ENCODE peak calls at places on chromosomes 11 and 22, in seven cellular contexts. One of them, this sample, is unnamed. For H3K27me3 and H3K36me3, the result is how much of the 10 kb centered on the place peaks cover.

GRCh38 chr11:69657911-69658605 is 17.1 kb downstream of the LTO1 start:
- DNase-seq in CD4-positive, CD25-positive, alpha-beta regulatory T cell: no peak
- DNase-seq in uterus: no peak
- DNase-seq in psoas muscle: peak
- DNase-seq in brain microvascular endothelial cell: no peak
- DNase-seq in mesendoderm: peak
- DNase-seq in mammary epithelial cell: no peak
- DNase-seq in this sample: no peak

GRCh38 chr11:119057000-119057769 is at the start of gene HYOU1:
- DNase-seq in CD4-positive, CD25-positive, alpha-beta regulatory T cell: peak
- DNase-seq in uterus: peak
- DNase-seq in psoas muscle: peak
- DNase-seq in brain microvascular endothelial cell: peak
- DNase-seq in mesendoderm: peak
- DNase-seq in mammary epithelial cell: peak
- DNase-seq in this sample: peak

GRCh38 chr22:22892096-22893052 is 4.8 kb downstream of the IGLL5 start:
- DNase-seq in CD4-positive, CD25-positive, alpha-beta regulatory T cell: no peak
- DNase-seq in uterus: no peak
- DNase-seq in psoas muscle: no peak
- DNase-seq in brain microvascular endothelial cell: no peak
- DNase-seq in mesendoderm: no peak
- DNase-seq in mammary epithelial cell: no peak
- DNase-seq in this sample: no peak

GRCh38 chr11:36253238-36253637 is 36.0 kb downstream of the COMMD9 start:
- DNase-seq in CD4-positive, CD25-positive, alpha-beta regulatory T cell: no peak
- DNase-seq in uterus: no peak
- DNase-seq in psoas muscle: no peak
- DNase-seq in brain microvascular endothelial cell: no peak
- DNase-seq in mesendoderm: peak
- DNase-seq in mammary epithelial cell: no peak
- DNase-seq in this sample: peak

GRCh38 chr11:133835258-133836075 is 9.8 kb downstream of the SPATA19 start:
- DNase-seq in CD4-positive, CD25-positive, alpha-beta regulatory T cell: no peak
- DNase-seq in uterus: no peak
- DNase-seq in psoas muscle: no peak
- DNase-seq in brain microvascular endothelial cell: peak
- DNase-seq in mesendoderm: peak
- DNase-seq in mammary epithelial cell: peak
- DNase-seq in this sample: peak

GRCh38 chr11:75557649-75558494 is 4.2 kb upstream of the SERPINH1 start:
- DNase-seq in CD4-positive, CD25-positive, alpha-beta regulatory T cell: no peak
- DNase-seq in uterus: peak
- DNase-seq in psoas muscle: no peak
- DNase-seq in brain microvascular endothelial cell: peak
- DNase-seq in mesendoderm: no peak
- DNase-seq in mammary epithelial cell: no peak
- DNase-seq in this sample: peak

GRCh38 chr11:126403658-126404057 is 48.2 kb downstream of the ST3GAL4 start:
- DNase-seq in CD4-positive, CD25-positive, alpha-beta regulatory T cell: no peak
- DNase-seq in uterus: no peak
- DNase-seq in psoas muscle: no peak
- DNase-seq in brain microvascular endothelial cell: no peak
- DNase-seq in mesendoderm: no peak
- DNase-seq in mammary epithelial cell: no peak
- DNase-seq in this sample: no peak

GRCh38 chr11:2761131-2762030 is 61.6 kb upstream of the KCNQ1OT1 start:
- DNase-seq in CD4-positive, CD25-positive, alpha-beta regulatory T cell: no peak
- DNase-seq in uterus: no peak
- DNase-seq in psoas muscle: no peak
- DNase-seq in brain microvascular endothelial cell: no peak
- DNase-seq in mesendoderm: no peak
- DNase-seq in mammary epithelial cell: no peak
- DNase-seq in this sample: no peak

GRCh38 chr11:107385361-107385982 is 72.2 kb downstream of the CWF19L2 start:
- DNase-seq in CD4-positive, CD25-positive, alpha-beta regulatory T cell: no peak
- DNase-seq in uterus: no peak
- DNase-seq in psoas muscle: no peak
- DNase-seq in brain microvascular endothelial cell: peak
- DNase-seq in mesendoderm: no peak
- DNase-seq in mammary epithelial cell: peak
- DNase-seq in this sample: no peak

GRCh38 chr11:29328961-29329441 is 687.8 kb downstream of the KCNA4 start:
- DNase-seq in CD4-positive, CD25-positive, alpha-beta regulatory T cell: no peak
- DNase-seq in uterus: no peak
- DNase-seq in psoas muscle: no peak
- DNase-seq in brain microvascular endothelial cell: peak
- DNase-seq in mesendoderm: peak
- DNase-seq in mammary epithelial cell: peak
- DNase-seq in this sample: peak

GRCh38 chr11:15412054-15412453 is 297.3 kb downstream of the INSC start:
- DNase-seq in CD4-positive, CD25-positive, alpha-beta regulatory T cell: no peak
- DNase-seq in uterus: no peak
- DNase-seq in psoas muscle: no peak
- DNase-seq in brain microvascular endothelial cell: no peak
- DNase-seq in mesendoderm: no peak
- DNase-seq in mammary epithelial cell: peak
- DNase-seq in this sample: no peak

GRCh38 chr22:31128156-31128555 is 5.4 kb downstream of the INPP5J start:
- DNase-seq in CD4-positive, CD25-positive, alpha-beta regulatory T cell: no peak
- DNase-seq in uterus: no peak
- DNase-seq in psoas muscle: peak
- DNase-seq in brain microvascular endothelial cell: no peak
- DNase-seq in mesendoderm: no peak
- DNase-seq in mammary epithelial cell: no peak
- DNase-seq in this sample: no peak

GRCh38 chr11:117823941-117824420 is 563 bp downstream of the FXYD2 start:
- DNase-seq in CD4-positive, CD25-positive, alpha-beta regulatory T cell: no peak
- DNase-seq in uterus: peak
- DNase-seq in psoas muscle: peak
- DNase-seq in brain microvascular endothelial cell: no peak
- DNase-seq in mesendoderm: no peak
- DNase-seq in mammary epithelial cell: no peak
- DNase-seq in this sample: no peak

GRCh38 chr22:27286711-27287110 is 514.8 kb downstream of the MN1 start:
- DNase-seq in CD4-positive, CD25-positive, alpha-beta regulatory T cell: no peak
- DNase-seq in uterus: no peak
- DNase-seq in psoas muscle: no peak
- DNase-seq in brain microvascular endothelial cell: no peak
- DNase-seq in mesendoderm: no peak
- DNase-seq in mammary epithelial cell: no peak
- DNase-seq in this sample: no peak

GRCh38 chr11:10375280-10376048 is 70.6 kb downstream of the ADM start:
- DNase-seq in CD4-positive, CD25-positive, alpha-beta regulatory T cell: no peak
- DNase-seq in uterus: no peak
- DNase-seq in psoas muscle: no peak
- DNase-seq in brain microvascular endothelial cell: peak
- DNase-seq in mesendoderm: peak
- DNase-seq in mammary epithelial cell: peak
- DNase-seq in this sample: peak

GRCh38 chr11:97739892-97740782 is 1280.6 kb upstream of the CNTN5 start:
- DNase-seq in CD4-positive, CD25-positive, alpha-beta regulatory T cell: no peak
- DNase-seq in uterus: no peak
- DNase-seq in psoas muscle: no peak
- DNase-seq in brain microvascular endothelial cell: no peak
- DNase-seq in mesendoderm: no peak
- DNase-seq in mammary epithelial cell: no peak
- DNase-seq in this sample: no peak

GRCh38 chr11:127609025-127609788 is 608.6 kb upstream of the KIRREL3 start:
- DNase-seq in CD4-positive, CD25-positive, alpha-beta regulatory T cell: no peak
- DNase-seq in uterus: no peak
- DNase-seq in psoas muscle: no peak
- DNase-seq in brain microvascular endothelial cell: no peak
- DNase-seq in mesendoderm: no peak
- DNase-seq in mammary epithelial cell: no peak
- DNase-seq in this sample: no peak

GRCh38 chr11:17473071-17473744 is 3.4 kb downstream of the ABCC8 start:
- DNase-seq in CD4-positive, CD25-positive, alpha-beta regulatory T cell: no peak
- DNase-seq in uterus: no peak
- DNase-seq in psoas muscle: no peak
- DNase-seq in brain microvascular endothelial cell: peak
- DNase-seq in mesendoderm: peak
- DNase-seq in mammary epithelial cell: peak
- DNase-seq in this sample: no peak

GRCh38 chr22:42688241-42688913 is 32.3 kb downstream of the A4GALT start:
- DNase-seq in CD4-positive, CD25-positive, alpha-beta regulatory T cell: no peak
- DNase-seq in uterus: peak
- DNase-seq in psoas muscle: peak
- DNase-seq in brain microvascular endothelial cell: peak
- DNase-seq in mesendoderm: peak
- DNase-seq in mammary epithelial cell: peak
- DNase-seq in this sample: peak

GRCh38 chr11:80727315-80727714 is 1286.5 kb upstream of the TENM4 start:
- DNase-seq in CD4-positive, CD25-positive, alpha-beta regulatory T cell: no peak
- DNase-seq in uterus: no peak
- DNase-seq in psoas muscle: no peak
- DNase-seq in brain microvascular endothelial cell: peak
- DNase-seq in mesendoderm: peak
- DNase-seq in mammary epithelial cell: no peak
- DNase-seq in this sample: peak

GRCh38 chr11:33976351-33977199 is 75.0 kb upstream of the CAPRIN1 start:
- DNase-seq in CD4-positive, CD25-positive, alpha-beta regulatory T cell: no peak
- DNase-seq in uterus: no peak
- DNase-seq in psoas muscle: no peak
- DNase-seq in brain microvascular endothelial cell: no peak
- DNase-seq in mesendoderm: no peak
- DNase-seq in mammary epithelial cell: no peak
- DNase-seq in this sample: no peak

GRCh38 chr11:16924462-16924825 is 89.8 kb downstream of the PLEKHA7 start:
- DNase-seq in CD4-positive, CD25-positive, alpha-beta regulatory T cell: no peak
- DNase-seq in uterus: no peak
- DNase-seq in psoas muscle: no peak
- DNase-seq in brain microvascular endothelial cell: no peak
- DNase-seq in mesendoderm: no peak
- DNase-seq in mammary epithelial cell: no peak
- DNase-seq in this sample: no peak

GRCh38 chr11:30406978-30407762 is 84.3 kb downstream of the ARL14EP start:
- DNase-seq in CD4-positive, CD25-positive, alpha-beta regulatory T cell: no peak
- DNase-seq in uterus: no peak
- DNase-seq in psoas muscle: no peak
- DNase-seq in brain microvascular endothelial cell: no peak
- DNase-seq in mesendoderm: peak
- DNase-seq in mammary epithelial cell: no peak
- DNase-seq in this sample: no peak

DNA sequence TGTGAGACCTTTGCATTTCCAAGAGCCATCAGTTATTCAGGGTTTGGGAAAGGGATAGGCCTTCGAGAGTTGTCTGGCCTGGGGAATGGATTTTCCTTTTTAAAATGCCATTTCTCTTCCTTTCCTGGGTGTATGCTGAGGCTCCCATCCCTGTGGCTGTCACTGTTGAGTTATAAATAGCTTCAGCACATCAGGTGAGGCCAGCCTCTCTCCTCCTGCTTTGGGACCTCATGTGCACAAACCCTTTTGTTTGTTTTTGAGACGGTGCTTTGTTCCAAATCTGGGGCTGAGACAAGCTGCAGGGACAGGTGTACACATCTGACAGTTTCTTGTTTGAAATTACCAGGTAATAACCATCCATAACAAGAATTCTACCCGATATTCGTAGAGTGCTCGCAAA is 1.3 kb downstream of the TEF start:
- DNase-seq in CD4-positive, CD25-positive, alpha-beta regulatory T cell: no peak
- DNase-seq in uterus: no peak
- DNase-seq in psoas muscle: no peak
- DNase-seq in brain microvascular endothelial cell: no peak
- DNase-seq in mesendoderm: no peak
- DNase-seq in mammary epithelial cell: no peak
- DNase-seq in this sample: no peak
- H3K4me3 ChIP-seq in CD4-positive, CD25-positive, alpha-beta regulatory T cell: peak
- H3K4me3 ChIP-seq in uterus: peak
- H3K4me3 ChIP-seq in psoas muscle: peak
- H3K4me3 ChIP-seq in brain microvascular endothelial cell: no peak
- H3K4me3 ChIP-seq in mesendoderm: no peak
- H3K4me3 ChIP-seq in mammary epithelial cell: peak
- H3K4me3 ChIP-seq in this sample: no peak

DNA sequence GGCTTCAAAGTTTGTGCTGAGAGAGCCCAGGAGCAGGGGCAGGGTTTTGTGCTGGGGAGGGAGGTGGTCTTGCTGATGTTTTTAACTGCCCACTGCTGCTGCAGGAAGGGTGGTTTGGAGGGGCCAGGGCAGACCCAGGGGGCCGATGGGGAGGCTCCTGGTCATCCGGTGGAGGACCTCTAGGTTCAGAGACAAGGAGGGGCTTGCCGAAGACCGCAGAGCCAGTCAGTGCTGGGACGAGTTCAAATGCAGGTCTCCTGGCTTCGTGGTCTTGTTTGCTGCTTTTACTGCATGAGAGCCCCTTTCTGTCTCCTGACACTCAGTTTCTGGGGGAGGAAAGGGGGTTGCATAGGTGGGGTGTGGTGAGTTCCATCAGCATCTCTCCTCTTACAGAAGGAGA is 26.0 kb downstream of the CACNA1I start:
- DNase-seq in CD4-positive, CD25-positive, alpha-beta regulatory T cell: no peak
- DNase-seq in uterus: no peak
- DNase-seq in psoas muscle: no peak
- DNase-seq in brain microvascular endothelial cell: no peak
- DNase-seq in mesendoderm: no peak
- DNase-seq in mammary epithelial cell: no peak
- DNase-seq in this sample: no peak
- H3K27me3 ChIP-seq in CD4-positive, CD25-positive, alpha-beta regulatory T cell: under half
- H3K27me3 ChIP-seq in uterus: under half
- H3K27me3 ChIP-seq in psoas muscle: under half
- H3K27me3 ChIP-seq in brain microvascular endothelial cell: under half
- H3K27me3 ChIP-seq in mesendoderm: under half
- H3K27me3 ChIP-seq in mammary epithelial cell: under half
- H3K27me3 ChIP-seq in this sample: under half

DNA sequence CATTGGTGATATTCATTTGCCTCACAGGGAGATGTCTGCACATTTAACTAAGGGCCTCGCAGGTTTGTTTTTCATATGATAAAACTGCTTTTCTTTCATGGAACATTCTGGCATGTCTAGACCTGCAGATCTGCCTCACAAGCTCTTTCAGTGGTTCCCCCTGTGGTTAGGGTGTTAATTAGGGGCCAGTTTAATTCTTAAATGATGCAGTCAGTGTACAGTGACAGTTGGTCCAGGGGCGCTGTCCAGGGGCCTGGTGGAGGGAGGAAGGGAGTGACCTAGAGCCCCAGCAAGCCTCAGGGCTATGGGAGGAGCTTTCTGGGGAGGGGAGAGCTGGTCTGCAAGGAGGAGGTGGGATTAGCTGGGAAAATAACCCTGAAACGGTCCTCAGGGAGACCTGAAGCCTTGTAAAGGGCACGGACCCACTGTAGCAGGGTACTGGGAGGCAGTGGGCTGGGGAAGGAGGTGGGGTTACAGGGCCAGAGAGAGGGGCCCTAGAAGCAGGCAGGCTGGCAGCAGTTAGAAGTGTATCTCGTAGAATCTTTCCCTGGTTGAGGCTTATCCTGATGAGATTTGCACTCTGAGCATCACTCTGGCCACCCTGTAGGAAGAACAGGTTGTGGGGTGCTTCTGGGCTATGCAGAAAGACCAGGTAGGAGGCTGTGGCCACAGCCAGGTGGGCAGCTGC is 29.4 kb downstream of the FBLN1 start:
- DNase-seq in CD4-positive, CD25-positive, alpha-beta regulatory T cell: no peak
- DNase-seq in uterus: no peak
- DNase-seq in psoas muscle: no peak
- DNase-seq in brain microvascular endothelial cell: no peak
- DNase-seq in mesendoderm: no peak
- DNase-seq in mammary epithelial cell: peak
- DNase-seq in this sample: no peak
- H3K36me3 ChIP-seq in CD4-positive, CD25-positive, alpha-beta regulatory T cell: under half
- H3K36me3 ChIP-seq in uterus: under half
- H3K36me3 ChIP-seq in psoas muscle: under half
- H3K36me3 ChIP-seq in brain microvascular endothelial cell: under half
- H3K36me3 ChIP-seq in mesendoderm: under half
- H3K36me3 ChIP-seq in mammary epithelial cell: under half
- H3K36me3 ChIP-seq in this sample: under half

GRCh38 chr11:57321388-57321995 is 3.3 kb downstream of the TNKS1BP1 start:
- DNase-seq in CD4-positive, CD25-positive, alpha-beta regulatory T cell: no peak
- DNase-seq in uterus: no peak
- DNase-seq in psoas muscle: peak
- DNase-seq in brain microvascular endothelial cell: no peak
- DNase-seq in mesendoderm: no peak
- DNase-seq in mammary epithelial cell: peak
- DNase-seq in this sample: no peak
- H3K4me3 ChIP-seq in CD4-positive, CD25-positive, alpha-beta regulatory T cell: no peak
- H3K4me3 ChIP-seq in uterus: peak
- H3K4me3 ChIP-seq in psoas muscle: peak
- H3K4me3 ChIP-seq in brain microvascular endothelial cell: peak
- H3K4me3 ChIP-seq in mesendoderm: no peak
- H3K4me3 ChIP-seq in mammary epithelial cell: peak
- H3K4me3 ChIP-seq in this sample: peak